ENCODE peak calls at places on chromosomes 4 and X, in five cellular contexts. C is AG08396, E is left ventricle myocardium inferior, P is NAMALWA, T is cardiac septum. N is an unnamed sample.

GRCh38 chr4:149293233-149293632 is 522.4 kb downstream of the IQCM start:
- DNase-seq in E (no peak), P (no peak), C (no peak), T (no peak), N (no peak)

GRCh38 chr4:79241846-79242245 is 84.0 kb downstream of the NAA11 start:
- DNase-seq in T (no peak), P (peak), E (no peak), C (peak), N (no peak)

GRCh38 chr4:25578431-25578830 is 77.2 kb upstream of the SLC34A2 start:
- DNase-seq in E (no peak), P (no peak), T (no peak), C (no peak), N (no peak)

GRCh38 chr4:112647785-112648184 is 10.8 kb downstream of the LARP7 start:
- DNase-seq in C (no peak), E (no peak), P (no peak), T (no peak), N (no peak)

GRCh38 chr4:57437649-57438048 is 327.5 kb upstream of the IGFBP7 start:
- DNase-seq in P (no peak), E (no peak), T (no peak), C (no peak), N (no peak)

GRCh38 chr4:122731676-122732075 is 828 bp upstream of the BBS12 start:
- DNase-seq in E (no peak), T (no peak), P (no peak), C (no peak), N (no peak)

GRCh38 chr4:2673157-2673556 is 83.0 kb downstream of the TNIP2 start:
- DNase-seq in E (no peak), P (peak), T (no peak), C (no peak), N (no peak)

GRCh38 chrX:154349359-154349935 is 25.0 kb downstream of the FLNA start:
- DNase-seq in E (no peak), P (no peak), C (no peak), T (no peak), N (no peak)

GRCh38 chr4:87543835-87544461 is 14.8 kb upstream of the SPARCL1 start:
- DNase-seq in P (no peak), T (no peak), E (no peak), C (peak), N (no peak)

GRCh38 chr4:148680884-148681283 is 238.7 kb upstream of the NR3C2 start:
- DNase-seq in T (no peak), E (no peak), P (no peak), C (no peak), N (no peak)

GRCh38 chr4:148443550-148444295 is 1.5 kb upstream of the NR3C2 start:
- DNase-seq in E (peak), T (no peak), P (no peak), C (peak), N (peak)

GRCh38 chr4:146446555-146446954 is 75.2 kb downstream of the SLC10A7 start:
- DNase-seq in P (no peak), C (no peak), E (no peak), T (no peak), N (no peak)

N was measured in Right ventricle myocardium inferior.